ENCODE peak calls at places on chromosome 20, in four cellular contexts. One of them, this sample, is unnamed.
A peak's percentile ranks its signal among the peaks of the same experiment; 100 is the strongest.

GRCh38 chr20:2652724-2653510 is 485 bp downstream of the NOP56 start:
- DNase-seq in testis: peak; percentile 60
- DNase-seq in H1: no peak
- DNase-seq in ovary: no peak
- DNase-seq in this sample: no peak

GRCh38 chr20:8082025-8082424 is 50.0 kb upstream of the PLCB1 start:
- DNase-seq in H1: no peak
- DNase-seq in testis: no peak
- DNase-seq in ovary: no peak
- DNase-seq in this sample: no peak

GRCh38 chr20:48617481-48617880 is 210.3 kb downstream of the PREX1 start:
- DNase-seq in H1: no peak
- DNase-seq in testis: no peak
- DNase-seq in ovary: no peak
- DNase-seq in this sample: no peak

GRCh38 chr20:62306440-62307187 is 3.8 kb downstream of the ADRM1 start:
- DNase-seq in testis: no peak
- DNase-seq in H1: no peak
- DNase-seq in ovary: no peak
- DNase-seq in this sample: no peak

GRCh38 chr20:17651761-17652388 is 30.2 kb downstream of the RRBP1 start:
- DNase-seq in ovary: no peak
- DNase-seq in H1: no peak
- DNase-seq in testis: no peak
- DNase-seq in this sample: peak; percentile 60

GRCh38 chr20:50354690-50355592 is 155.2 kb upstream of the PTPN1 start:
- DNase-seq in H1: no peak
- DNase-seq in ovary: no peak
- DNase-seq in testis: no peak
- DNase-seq in this sample: peak; percentile 46

GRCh38 chr20:41587956-41588355 is 30.2 kb downstream of the CHD6 start:
- DNase-seq in ovary: no peak
- DNase-seq in testis: no peak
- DNase-seq in H1: no peak
- DNase-seq in this sample: no peak

GRCh38 chr20:63283397-63284082 is 9.4 kb upstream of the COL20A1 start:
- DNase-seq in ovary: no peak
- DNase-seq in H1: no peak
- DNase-seq in testis: no peak
- DNase-seq in this sample: no peak

GRCh38 chr20:61737812-61738443 is 327.8 kb downstream of the TAF4 start:
- DNase-seq in ovary: no peak
- DNase-seq in testis: no peak
- DNase-seq in H1: no peak
- DNase-seq in this sample: no peak

GRCh38 chr20:21514553-21515251 is 838 bp upstream of the NKX2-2 start:
- DNase-seq in H1: peak; percentile 86
- DNase-seq in testis: no peak
- DNase-seq in ovary: no peak
- DNase-seq in this sample: no peak

GRCh38 chr20:50068041-50068651 is 44.8 kb downstream of the UBE2V1 start:
- DNase-seq in ovary: no peak
- DNase-seq in testis: no peak
- DNase-seq in H1: no peak
- DNase-seq in this sample: no peak

GRCh38 chr20:58870293-58871014 is 17.9 kb downstream of the GNAS start:
- DNase-seq in ovary: peak; percentile 59
- DNase-seq in H1: peak; percentile 87
- DNase-seq in testis: peak; percentile 82
- DNase-seq in this sample: peak; percentile 84

GRCh38 chr20:38145094-38146075 is 19.7 kb downstream of the TGM2 start:
- DNase-seq in ovary: peak; percentile 85
- DNase-seq in H1: no peak
- DNase-seq in testis: no peak
- DNase-seq in this sample: no peak
- TF ChIP-seq POLR2A in ovary: no peak
- TF ChIP-seq POLR2A in H1: no peak
- TF ChIP-seq POLR2A in testis: no peak
- TF ChIP-seq POLR2A in this sample: no peak

DNA sequence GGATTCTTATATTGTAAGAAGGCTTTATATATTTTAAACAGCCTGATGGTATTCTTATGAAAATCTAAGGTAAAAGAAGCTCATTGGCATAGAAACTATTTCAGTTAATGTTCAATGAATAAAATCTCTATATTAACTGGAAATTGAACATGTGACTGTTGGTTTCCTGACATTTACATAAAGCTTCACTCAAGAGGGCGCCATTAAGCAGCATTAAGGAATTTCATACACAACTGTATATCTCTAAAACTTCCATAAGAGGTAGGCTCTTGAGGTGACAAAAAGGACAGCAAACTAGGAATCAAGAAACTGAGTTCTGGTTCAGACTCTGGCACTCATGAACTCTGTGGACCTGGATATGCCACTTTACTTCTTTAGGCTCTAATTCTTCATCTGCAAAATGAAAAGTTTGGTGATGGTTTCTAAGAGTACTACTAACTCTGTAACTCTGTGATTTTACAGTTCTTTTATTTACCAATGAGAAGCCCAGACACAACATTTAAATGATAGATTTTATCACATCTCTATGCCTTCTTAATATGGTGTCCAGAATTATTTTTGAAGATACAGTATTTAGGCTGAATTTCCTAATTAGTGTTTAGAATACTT is 147.5 kb downstream of the FLRT3 start:
- DNase-seq in ovary: no peak
- DNase-seq in testis: no peak
- DNase-seq in H1: no peak
- DNase-seq in this sample: no peak
- TF ChIP-seq CTCF in ovary: no peak
- TF ChIP-seq CTCF in testis: no peak
- TF ChIP-seq CTCF in H1: peak; percentile 7
- TF ChIP-seq CTCF in this sample: peak; percentile 15

GRCh38 chr20:43941476-43942212 is 27.0 kb downstream of the TOX2 start:
- DNase-seq in testis: no peak
- DNase-seq in ovary: no peak
- DNase-seq in H1: no peak
- DNase-seq in this sample: no peak

GRCh38 chr20:43940518-43941225 is 26.0 kb downstream of the TOX2 start:
- DNase-seq in H1: no peak
- DNase-seq in ovary: no peak
- DNase-seq in testis: no peak
- DNase-seq in this sample: no peak

GRCh38 chr20:43943725-43944124 is 29.1 kb downstream of the TOX2 start:
- DNase-seq in ovary: no peak
- DNase-seq in H1: no peak
- DNase-seq in testis: no peak
- DNase-seq in this sample: no peak

GRCh38 chr20:43942661-43943285 is 28.1 kb downstream of the TOX2 start:
- DNase-seq in testis: no peak
- DNase-seq in H1: no peak
- DNase-seq in ovary: no peak
- DNase-seq in this sample: no peak

GRCh38 chr20:43942213-43942590 is 27.6 kb downstream of the TOX2 start:
- DNase-seq in testis: no peak
- DNase-seq in ovary: no peak
- DNase-seq in H1: no peak
- DNase-seq in this sample: no peak
- TF ChIP-seq POLR2A in testis: no peak
- TF ChIP-seq POLR2A in ovary: no peak
- TF ChIP-seq POLR2A in H1: no peak
- TF ChIP-seq POLR2A in this sample: no peak

GRCh38 chr20:53287357-53288042 is 306.1 kb downstream of the ZNF217 start:
- DNase-seq in H1: no peak
- DNase-seq in ovary: no peak
- DNase-seq in testis: no peak
- DNase-seq in this sample: no peak

GRCh38 chr20:53296451-53297153 is 297.0 kb downstream of the ZNF217 start:
- DNase-seq in ovary: no peak
- DNase-seq in H1: no peak
- DNase-seq in testis: no peak
- DNase-seq in this sample: no peak

GRCh38 chr20:53292347-53292746 is 301.3 kb downstream of the ZNF217 start:
- DNase-seq in ovary: no peak
- DNase-seq in H1: no peak
- DNase-seq in testis: no peak
- DNase-seq in this sample: no peak

GRCh38 chr20:53294804-53295203 is 298.8 kb downstream of the ZNF217 start:
- DNase-seq in testis: no peak
- DNase-seq in H1: no peak
- DNase-seq in ovary: no peak
- DNase-seq in this sample: no peak

DNA sequence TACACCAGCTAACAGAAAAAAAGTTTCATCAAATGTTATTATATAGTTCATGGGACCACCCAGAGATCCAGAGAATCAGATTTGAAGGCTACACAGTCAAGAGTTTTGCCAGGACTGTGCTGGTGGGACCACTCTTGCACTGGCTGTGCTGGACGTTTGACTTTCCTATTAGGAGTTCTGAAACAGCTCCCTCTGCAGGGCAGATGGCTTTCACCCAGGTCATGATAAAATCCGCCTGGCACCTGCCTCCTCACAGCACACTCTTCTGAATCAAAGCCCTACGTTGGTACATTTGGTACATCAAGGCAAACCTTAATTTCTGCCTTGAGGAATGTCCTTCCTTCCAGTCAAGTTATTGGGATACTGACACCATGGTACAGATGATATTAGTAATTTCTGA is 302.1 kb downstream of the ZNF217 start:
- DNase-seq in H1: peak; percentile 73
- DNase-seq in testis: peak; percentile 26
- DNase-seq in ovary: no peak
- DNase-seq in this sample: no peak
- TF ChIP-seq CTCF in H1: peak; percentile 64
- TF ChIP-seq CTCF in testis: no peak
- TF ChIP-seq CTCF in ovary: no peak
- TF ChIP-seq CTCF in this sample: no peak

GRCh38 chr20:36606171-36607116 is 865 bp downstream of the RAB5IF start:
- DNase-seq in testis: no peak
- DNase-seq in H1: no peak
- DNase-seq in ovary: no peak
- DNase-seq in this sample: no peak

GRCh38 chr20:36613974-36614373 is 8.4 kb downstream of the RAB5IF start:
- DNase-seq in testis: no peak
- DNase-seq in ovary: no peak
- DNase-seq in H1: no peak
- DNase-seq in this sample: no peak

GRCh38 chr20:36607586-36608387 is 2.2 kb downstream of the RAB5IF start:
- DNase-seq in ovary: no peak
- DNase-seq in testis: no peak
- DNase-seq in H1: no peak
- DNase-seq in this sample: no peak

GRCh38 chr20:36614781-36615557 is 9.4 kb downstream of the RAB5IF start:
- DNase-seq in testis: no peak
- DNase-seq in ovary: no peak
- DNase-seq in H1: no peak
- DNase-seq in this sample: no peak

DNA sequence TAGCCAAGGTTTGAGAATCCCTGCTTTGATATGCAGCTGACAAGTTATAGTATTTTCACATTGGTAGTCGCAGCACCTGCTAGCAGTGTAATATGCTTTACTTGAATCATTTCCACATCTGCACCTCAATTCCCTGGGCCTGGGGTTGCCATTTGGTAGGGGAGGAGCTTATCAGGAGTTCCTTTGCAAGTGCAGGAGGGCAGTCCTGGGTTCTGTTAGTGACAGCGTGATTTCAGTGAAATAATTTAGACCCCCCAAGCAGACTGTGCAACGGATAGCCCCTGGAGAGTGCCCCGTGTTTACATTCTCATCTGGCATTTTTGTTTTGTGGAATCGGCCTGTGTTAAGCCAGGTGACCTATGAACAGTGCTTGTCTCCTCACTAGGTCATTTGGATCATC is 6.0 kb downstream of the RAB5IF start:
- DNase-seq in testis: no peak
- DNase-seq in H1: no peak
- DNase-seq in ovary: no peak
- DNase-seq in this sample: no peak
- TF ChIP-seq POLR2A in testis: no peak
- TF ChIP-seq POLR2A in H1: no peak
- TF ChIP-seq POLR2A in ovary: no peak
- TF ChIP-seq POLR2A in this sample: no peak

This sample was measured in sigmoid colon.